ENCODE peak calls at places on chromosomes 3 and 15, in four cellular contexts. One of them, this sample, is unnamed.

GRCh38 chr15:93246266-93247242 is 157.5 kb upstream of the RGMA start:
- DNase-seq in HS-5: no peak
- DNase-seq in WTC11: no peak
- DNase-seq in A549: no peak
- DNase-seq in this sample: no peak

GRCh38 chr3:40310690-40311089 is 1.2 kb downstream of the EIF1B start:
- DNase-seq in HS-5: no peak
- DNase-seq in WTC11: no peak
- DNase-seq in A549: no peak
- DNase-seq in this sample: no peak

GRCh38 chr3:45599984-45600650 is 5.6 kb downstream of the LIMD1 start:
- DNase-seq in HS-5: no peak
- DNase-seq in WTC11: no peak
- DNase-seq in A549: no peak
- DNase-seq in this sample: no peak

GRCh38 chr3:105274536-105274935 is 92.2 kb upstream of the ALCAM start:
- DNase-seq in HS-5: no peak
- DNase-seq in WTC11: no peak
- DNase-seq in A549: peak
- DNase-seq in this sample: no peak

GRCh38 chr15:82051664-82052063 is 5.8 kb upstream of the MEX3B start:
- DNase-seq in HS-5: no peak
- DNase-seq in WTC11: no peak
- DNase-seq in A549: peak
- DNase-seq in this sample: no peak

GRCh38 chr3:130516645-130517512 is at the start of gene COL6A6:
- DNase-seq in HS-5: no peak
- DNase-seq in WTC11: peak
- DNase-seq in A549: no peak
- DNase-seq in this sample: no peak

GRCh38 chr3:63910873-63911272 is 1.3 kb downstream of the SCAANT1 start:
- DNase-seq in HS-5: no peak
- DNase-seq in WTC11: no peak
- DNase-seq in A549: no peak
- DNase-seq in this sample: no peak

GRCh38 chr15:90315276-90315982 is 36.7 kb upstream of the ZNF774 start:
- DNase-seq in HS-5: no peak
- DNase-seq in WTC11: no peak
- DNase-seq in A549: peak
- DNase-seq in this sample: no peak

GRCh38 chr3:16768956-16769355 is 115.8 kb upstream of the PLCL2 start:
- DNase-seq in HS-5: no peak
- DNase-seq in WTC11: no peak
- DNase-seq in A549: no peak
- DNase-seq in this sample: no peak

GRCh38 chr15:51227967-51228783 is 110.2 kb downstream of the CYP19A1 start:
- DNase-seq in HS-5: peak
- DNase-seq in WTC11: no peak
- DNase-seq in A549: peak
- DNase-seq in this sample: no peak

GRCh38 chr15:83206387-83206970 is 1.1 kb downstream of the HDGFL3 start:
- DNase-seq in HS-5: no peak
- DNase-seq in WTC11: no peak
- DNase-seq in A549: peak
- DNase-seq in this sample: no peak

GRCh38 chr3:27963519-27963918 is 241.4 kb upstream of the EOMES start:
- DNase-seq in HS-5: no peak
- DNase-seq in WTC11: no peak
- DNase-seq in A549: no peak
- DNase-seq in this sample: no peak

GRCh38 chr3:52606373-52607085 is 70.1 kb downstream of the UQCC5 start:
- DNase-seq in HS-5: peak
- DNase-seq in WTC11: no peak
- DNase-seq in A549: peak
- DNase-seq in this sample: no peak

GRCh38 chr15:78264304-78265136 is at the start of gene DNAJA4:
- DNase-seq in HS-5: no peak
- DNase-seq in WTC11: peak
- DNase-seq in A549: no peak
- DNase-seq in this sample: peak

GRCh38 chr3:39641210-39641718 is 168.1 kb upstream of the MYRIP start:
- DNase-seq in HS-5: no peak
- DNase-seq in WTC11: no peak
- DNase-seq in A549: no peak
- DNase-seq in this sample: no peak

GRCh38 chr15:28082891-28083688 is 16.0 kb downstream of the OCA2 start:
- DNase-seq in HS-5: no peak
- DNase-seq in WTC11: no peak
- DNase-seq in A549: no peak
- DNase-seq in this sample: no peak

GRCh38 chr15:66862111-66862815 is 160.2 kb downstream of the SMAD6 start:
- DNase-seq in HS-5: no peak
- DNase-seq in WTC11: no peak
- DNase-seq in A549: peak
- DNase-seq in this sample: no peak

GRCh38 chr3:51681453-51681852 is 10.4 kb downstream of the TEX264 start:
- DNase-seq in HS-5: no peak
- DNase-seq in WTC11: no peak
- DNase-seq in A549: no peak
- DNase-seq in this sample: no peak